ENCODE peak calls at places on chromosomes 7 and 10, in eight cellular contexts. I is OCI-LY7; G is progenitor cell of endocrine pancreas; B is Calu3; P is posterior cingulate gyrus; S is sciatic nerve; V is CD4-positive, CD25-positive, alpha-beta regulatory T cell; Z is IMR-90. J is an unnamed sample.
A peak's percentile ranks its signal among the peaks of the same experiment; 100 is the strongest.

GRCh38 chr10:77603529-77603927 is 34.1 kb downstream of the KCNMA1 start:
- DNase-seq in I (no peak), G (no peak), B (no peak), P (no peak), S (no peak), V (no peak), Z (peak; percentile 44), J (no peak)

GRCh38 chr7:36686499-36686898 is 37.8 kb downstream of the AOAH start:
- DNase-seq in I (no peak), G (no peak), B (peak; percentile 28), P (peak; percentile 74), S (no peak), V (no peak), Z (peak; percentile 41), J (peak; percentile 30)

GRCh38 chr10:132836832-132837540 is 51.0 kb upstream of the NKX6-2 start:
- DNase-seq in I (peak; percentile 42), G (peak; percentile 43), B (peak; percentile 41), P (peak; percentile 88), S (peak; percentile 66), V (no peak), Z (peak; percentile 4), J (peak; percentile 43)

GRCh38 chr7:91632948-91633519 is 247.5 kb downstream of the MTERF1 start:
- DNase-seq in I (no peak), G (no peak), B (no peak), P (no peak), S (no peak), V (no peak), Z (no peak), J (no peak)

GRCh38 chr7:75045881-75046280 is 27.7 kb downstream of the RCC1L start:
- DNase-seq in I (no peak), G (no peak), B (no peak), P (no peak), S (no peak), V (no peak), Z (no peak), J (no peak)

GRCh38 chr10:47309403-47310089 is 9.5 kb downstream of the GDF10 start:
- DNase-seq in I (no peak), G (no peak), B (no peak), P (peak; percentile 18), S (no peak), V (no peak), Z (no peak), J (peak; percentile 9)

GRCh38 chr10:52653510-52653909 is 119.1 kb downstream of the MBL2 start:
- DNase-seq in I (no peak), G (no peak), B (no peak), P (peak; percentile 63), S (no peak), V (no peak), Z (no peak), J (peak; percentile 9)

GRCh38 chr7:65827366-65827765 is 45.5 kb upstream of the VKORC1L1 start:
- DNase-seq in I (no peak), G (no peak), B (no peak), P (no peak), S (no peak), V (no peak), Z (peak; percentile 42), J (no peak)